ENCODE peak calls at places on chromosomes 12 and 14, in four cellular contexts. M, D, J and B are unnamed samples. For H3K36me3, the result is how much of the 10 kb centered on the place peaks cover.

GRCh38 chr12:67531519-67531918 is 117.0 kb upstream of the DYRK2 start:
- DNase-seq in M (peak), D (no peak), J (no peak), B (no peak)

GRCh38 chr12:124474709-124475108 is 92.7 kb downstream of the NCOR2 start:
- DNase-seq in M (no peak), D (peak), J (no peak), B (no peak)

GRCh38 chr12:12461923-12462315 is 100.7 kb downstream of the DUSP16 start:
- DNase-seq in M (no peak), D (no peak), J (no peak), B (no peak)

GRCh38 chr12:42407306-42407705 is 81.3 kb downstream of the PPHLN1 start:
- DNase-seq in M (peak), D (no peak), J (no peak), B (no peak)

GRCh38 chr14:39247256-39247655 is 13.5 kb downstream of the MIA2 start:
- DNase-seq in M (peak), D (no peak), J (no peak), B (no peak)

GRCh38 chr14:59332727-59333126 is 132.5 kb downstream of the GPR135 start:
- DNase-seq in M (peak), D (peak), J (no peak), B (no peak)

GRCh38 chr12:91388573-91388972 is 206.0 kb upstream of the DCN start:
- DNase-seq in M (no peak), D (peak), J (no peak), B (no peak)

GRCh38 chr14:59306775-59307174 is 118.3 kb downstream of the DAAM1 start:
- DNase-seq in M (peak), D (no peak), J (no peak), B (no peak)

GRCh38 chr12:47967461-47968430 is 4.3 kb downstream of the TMEM106C start:
- DNase-seq in M (no peak), D (no peak), J (no peak), B (no peak)

GRCh38 chr12:132143328-132144071 is 619 bp downstream of the DDX51 start:
- DNase-seq in M (no peak), D (no peak), J (peak), B (no peak)

GRCh38 chr12:123678981-123679380 is 8.1 kb downstream of the TCTN2 start:
- DNase-seq in M (no peak), D (no peak), J (no peak), B (no peak)

GRCh38 chr14:89648510-89648909 is 231.5 kb upstream of the FOXN3 start:
- DNase-seq in M (no peak), D (no peak), J (no peak), B (no peak)

GRCh38 chr12:112473056-112473455 is 54.3 kb downstream of the PTPN11 start:
- DNase-seq in M (no peak), D (no peak), J (peak), B (no peak)

GRCh38 chr14:75044322-75044721 is 6.9 kb downstream of the MLH3 start:
- DNase-seq in M (peak), D (no peak), J (no peak), B (no peak)

GRCh38 chr12:105729931-105730330 is 399.4 kb downstream of the C12orf75 start:
- DNase-seq in M (peak), D (no peak), J (no peak), B (no peak)

GRCh38 chr12:102096855-102097254 is 23.1 kb downstream of the NUP37 start:
- DNase-seq in M (no peak), D (no peak), J (no peak), B (no peak)

GRCh38 chr12:43921666-43922337 is 85.9 kb downstream of the TMEM117 start:
- DNase-seq in M (peak), D (no peak), J (no peak), B (no peak)

GRCh38 chr12:119631930-119632678 is 35.8 kb upstream of the PRKAB1 start:
- DNase-seq in M (peak), D (no peak), J (no peak), B (no peak)

GRCh38 chr12:71476513-71476912 is 36.9 kb downstream of the LGR5 start:
- DNase-seq in M (peak), D (no peak), J (no peak), B (no peak)

GRCh38 chr12:26056335-26056734 is 68.5 kb downstream of the BHLHE41 start:
- DNase-seq in M (peak), D (no peak), J (no peak), B (no peak)

GRCh38 chr12:26855337-26856089 is 22.5 kb upstream of the ITPR2 start:
- DNase-seq in M (no peak), D (no peak), J (no peak), B (no peak)

GRCh38 chr12:96981053-96981452 is 74.0 kb downstream of the NEDD1 start:
- DNase-seq in M (peak), D (no peak), J (no peak), B (no peak)

GRCh38 chr14:82060219-82060618 is 526.6 kb upstream of the SEL1L start:
- DNase-seq in M (no peak), D (no peak), J (peak), B (no peak)

GRCh38 chr14:85604671-85605070 is 74.7 kb downstream of the FLRT2 start:
- DNase-seq in M (no peak), D (no peak), J (no peak), B (no peak)

GRCh38 chr12:52145228-52145940 is 46.4 kb downstream of the KRT80 start:
- DNase-seq in M (no peak), D (no peak), J (peak), B (no peak)

GRCh38 chr14:96362071-96362964 is 823 bp downstream of the ATG2B start:
- DNase-seq in M (peak), D (peak), J (peak), B (no peak)

GRCh38 chr14:104843442-104844305 is 21.4 kb upstream of the CEP170B start:
- DNase-seq in M (no peak), D (peak), J (peak), B (peak)

GRCh38 chr14:76884853-76885276 is 58.7 kb downstream of the LRRC74A start:
- DNase-seq in M (no peak), D (peak), J (no peak), B (no peak)

GRCh38 chr14:61662437-61663311 is 32.6 kb upstream of the HIF1A start:
- DNase-seq in M (peak), D (no peak), J (peak), B (no peak)

GRCh38 chr12:105820407-105821140 is 318.2 kb downstream of the NUAK1 start:
- DNase-seq in M (peak), D (no peak), J (peak), B (no peak)

GRCh38 chr14:80364274-80364673 is 153.0 kb upstream of the DIO2 start:
- DNase-seq in M (peak), D (no peak), J (peak), B (no peak)

GRCh38 chr12:132385923-132386751 is 56.7 kb upstream of the GALNT9 start:
- DNase-seq in M (no peak), D (no peak), J (no peak), B (no peak)

GRCh38 chr14:99755068-99755405 is 38.2 kb upstream of the EML1 start:
- DNase-seq in M (no peak), D (no peak), J (no peak), B (no peak)

GRCh38 chr14:35883677-35884293 is 57.6 kb downstream of the BRMS1L start:
- DNase-seq in M (peak), D (no peak), J (peak), B (no peak)

GRCh38 chr14:21084988-21085853 is 13.2 kb downstream of the ZNF219 start:
- DNase-seq in M (peak), D (peak), J (no peak), B (no peak)

GRCh38 chr14:103155826-103156394 is 32.6 kb downstream of the TNFAIP2 start:
- DNase-seq in M (no peak), D (no peak), J (no peak), B (no peak)

GRCh38 chr14:69008411-69008810 is 29.3 kb upstream of the ACTN1 start:
- DNase-seq in M (peak), D (no peak), J (no peak), B (no peak)

DNA sequence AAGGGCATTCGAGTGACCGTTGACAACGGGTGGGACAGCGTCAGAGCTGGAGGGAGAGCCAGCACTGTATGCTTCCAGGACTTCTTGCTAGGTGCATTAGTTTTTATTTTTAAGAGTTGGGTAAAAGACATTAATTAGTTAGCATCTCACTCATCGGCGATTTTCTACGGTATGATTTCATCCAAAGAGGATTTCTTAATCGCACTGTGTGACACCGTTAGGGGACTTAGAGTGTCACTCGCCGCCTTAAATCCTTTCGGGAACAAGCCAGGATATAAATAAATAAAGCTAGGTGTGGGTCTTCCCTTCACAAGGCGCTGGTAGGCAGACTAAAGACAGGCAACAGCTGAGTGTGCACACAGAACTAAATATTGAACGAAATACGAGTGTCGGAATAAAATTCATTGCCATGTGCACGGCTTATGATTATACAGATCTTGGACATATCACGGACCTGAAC is 869 bp upstream of the NOVA1 start:
- DNase-seq in M (no peak), D (no peak), J (no peak), B (no peak)
- H3K27ac ChIP-seq in M (peak), D (peak), J (no peak), B (peak)

DNA sequence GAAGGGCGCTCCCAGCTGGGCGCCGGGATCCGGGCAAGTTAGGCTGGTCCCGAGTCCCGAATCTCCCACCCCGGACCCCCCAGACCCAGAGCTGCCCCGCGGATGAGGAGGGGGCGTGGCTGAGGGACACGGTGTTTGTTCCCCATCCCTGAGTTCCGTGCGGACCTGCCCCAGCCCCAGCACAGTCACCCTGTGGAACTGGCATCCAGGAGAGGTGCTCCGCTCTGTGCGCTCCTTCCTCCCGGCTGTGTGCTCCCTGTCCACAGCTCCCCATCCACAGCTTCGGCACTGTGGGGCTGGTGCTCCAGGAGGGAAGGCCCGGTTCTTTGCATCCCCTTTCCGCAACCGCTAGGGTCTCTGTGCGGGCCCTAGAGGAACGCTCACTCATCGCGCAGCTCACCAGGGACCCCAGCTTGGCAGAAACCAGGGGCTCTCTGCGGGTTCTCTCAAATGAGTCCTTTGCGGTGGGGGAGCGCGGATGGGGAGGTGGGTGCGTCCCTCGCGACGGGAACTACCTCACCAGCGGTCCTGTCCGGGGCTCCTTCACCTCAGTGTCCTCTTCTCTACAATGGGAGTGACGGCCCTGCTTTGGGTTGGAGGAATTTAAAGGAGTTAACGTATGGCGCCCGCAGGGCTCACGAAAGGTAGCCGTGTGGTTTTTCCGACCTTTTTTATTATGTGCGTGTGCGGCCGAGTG is 829 bp downstream of the TMEM132C start:
- DNase-seq in M (no peak), D (no peak), J (peak), B (no peak)
- H3K36me3 ChIP-seq in M (under half), D (under half), J (under half), B (under half)

GRCh38 chr12:28814246-28814645 is 334.8 kb upstream of the FAR2 start:
- DNase-seq in M (no peak), D (no peak), J (no peak), B (no peak)

GRCh38 chr12:28817524-28817923 is 331.6 kb upstream of the FAR2 start:
- DNase-seq in M (no peak), D (no peak), J (no peak), B (no peak)
- H3K27ac ChIP-seq in M (no peak), D (no peak), J (no peak), B (no peak)

GRCh38 chr12:30991466-30991865 is 64.9 kb downstream of the TSPAN11 start:
- DNase-seq in M (no peak), D (no peak), J (no peak), B (no peak)

GRCh38 chr12:30992381-30992780 is 65.8 kb downstream of the TSPAN11 start:
- DNase-seq in M (no peak), D (no peak), J (no peak), B (no peak)

GRCh38 chr12:30990316-30990715 is 63.8 kb downstream of the TSPAN11 start:
- DNase-seq in M (no peak), D (no peak), J (no peak), B (no peak)

GRCh38 chr12:30989754-30990153 is 63.2 kb downstream of the TSPAN11 start:
- DNase-seq in M (peak), D (peak), J (peak), B (no peak)

DNA sequence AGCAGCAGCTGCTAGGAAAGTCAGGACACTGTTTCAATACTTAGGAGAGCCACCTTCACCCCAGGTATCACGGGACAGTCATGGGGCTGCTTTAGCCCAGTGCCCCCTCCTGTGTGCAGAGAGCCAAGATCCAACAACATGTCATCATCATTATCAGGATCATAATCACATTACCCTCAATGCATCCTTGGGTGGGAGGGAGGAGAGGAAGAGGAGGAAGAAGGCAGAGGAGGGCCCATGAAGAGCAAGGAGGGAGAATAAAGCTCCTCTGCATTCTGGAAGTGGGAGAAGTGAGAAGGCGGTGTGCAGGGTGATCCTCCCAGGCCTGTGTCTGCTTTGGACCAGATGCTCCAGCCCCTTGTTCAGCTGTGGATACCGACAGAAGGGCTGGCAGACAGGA is 64.2 kb downstream of the TSPAN11 start:
- DNase-seq in M (no peak), D (no peak), J (no peak), B (no peak)
- H3K36me3 ChIP-seq in M (under half), D (under half), J (under half), B (under half)

GRCh38 chr14:92464716-92465115 is 48.9 kb upstream of the RIN3 start:
- DNase-seq in M (no peak), D (no peak), J (no peak), B (no peak)

GRCh38 chr14:92463141-92463540 is 50.4 kb upstream of the RIN3 start:
- DNase-seq in M (no peak), D (no peak), J (no peak), B (no peak)

GRCh38 chr14:92464156-92464555 is 49.4 kb upstream of the RIN3 start:
- DNase-seq in M (no peak), D (no peak), J (no peak), B (no peak)

GRCh38 chr14:92466068-92466458 is 47.5 kb upstream of the RIN3 start:
- DNase-seq in M (no peak), D (no peak), J (no peak), B (no peak)

GRCh38 chr14:92465353-92466067 is 48.1 kb upstream of the RIN3 start:
- DNase-seq in M (no peak), D (no peak), J (no peak), B (no peak)
- H3K27ac ChIP-seq in M (no peak), D (no peak), J (no peak), B (no peak)